ENCODE peak calls at places on chromosomes 12 and 14, in nine cellular contexts. T is hepatocyte, S is PC-3, G is GM23248, C is neural progenitor cell, Y is SK-N-SH, O is GM23338, U is MM.1S, P is HCT116. J is an unnamed sample.

GRCh38 chr14:104359969-104360442 is 219.6 kb upstream of the C14orf180 start:
- DNase-seq in T (no peak), S (no peak), G (no peak), C (no peak), Y (peak; percentile 24), O (no peak), U (no peak), P (no peak), J (no peak)

GRCh38 chr12:46808955-46809697 is 16.7 kb downstream of the SLC38A4 start:
- DNase-seq in T (no peak), S (no peak), G (no peak), C (no peak), Y (no peak), O (peak; percentile 37), U (no peak), P (no peak), J (no peak)

GRCh38 chr14:100293497-100294212 is 12.6 kb downstream of the SLC25A29 start:
- DNase-seq in T (no peak), S (no peak), G (no peak), C (no peak), Y (peak; percentile 17), O (no peak), U (no peak), P (no peak), J (no peak)

GRCh38 chr12:93870020-93870795 is 193.0 kb downstream of the CRADD start:
- DNase-seq in T (no peak), S (no peak), G (no peak), C (no peak), Y (no peak), O (no peak), U (no peak), P (no peak), J (no peak)

GRCh38 chr12:25550186-25550585 is 2.9 kb downstream of the LMNTD1 start:
- DNase-seq in T (no peak), S (no peak), G (peak; percentile 73), C (no peak), Y (no peak), O (no peak), U (no peak), P (no peak), J (no peak)

GRCh38 chr12:127717293-127717692 is 549.7 kb upstream of the TMEM132C start:
- DNase-seq in T (no peak), S (no peak), G (peak; percentile 54), C (no peak), Y (no peak), O (no peak), U (no peak), P (no peak), J (no peak)

GRCh38 chr14:80535171-80535570 is 323.9 kb upstream of the DIO2 start:
- DNase-seq in T (peak; percentile 8), S (no peak), G (no peak), C (no peak), Y (no peak), O (no peak), U (no peak), P (no peak), J (no peak)

GRCh38 chr14:93263416-93263815 is 56.4 kb downstream of the UBR7 start:
- DNase-seq in T (no peak), S (peak; percentile 41), G (peak; percentile 50), C (no peak), Y (no peak), O (no peak), U (no peak), P (no peak), J (no peak)

GRCh38 chr14:100864206-100864605 is 38.3 kb downstream of the MEG3 start:
- DNase-seq in T (no peak), S (no peak), G (no peak), C (no peak), Y (no peak), O (no peak), U (no peak), P (no peak), J (no peak)

GRCh38 chr12:109065154-109065852 is 12.9 kb downstream of the USP30 start:
- DNase-seq in T (peak; percentile 43), S (no peak), G (no peak), C (no peak), Y (no peak), O (no peak), U (no peak), P (no peak), J (no peak)

GRCh38 chr12:46266869-46267617 is 1.8 kb downstream of the SLC38A1 start:
- DNase-seq in T (peak; percentile 67), S (peak; percentile 48), G (peak; percentile 77), C (peak; percentile 82), Y (peak; percentile 60), O (peak; percentile 75), U (peak; percentile 70), P (no peak), J (peak; percentile 67)

GRCh38 chr12:124466200-124467128 is 100.9 kb downstream of the NCOR2 start:
- DNase-seq in T (no peak), S (no peak), G (peak; percentile 45), C (no peak), Y (no peak), O (no peak), U (no peak), P (no peak), J (peak; percentile 89)

GRCh38 chr12:132150780-132151144 is 6.5 kb downstream of the NOC4L start:
- DNase-seq in T (no peak), S (no peak), G (no peak), C (no peak), Y (no peak), O (no peak), U (no peak), P (no peak), J (no peak)

GRCh38 chr12:58575281-58575680 is 345.0 kb downstream of the LRIG3 start:
- DNase-seq in T (no peak), S (peak; percentile 34), G (peak; percentile 90), C (no peak), Y (no peak), O (no peak), U (peak; percentile 33), P (no peak), J (no peak)
- TF ChIP-seq EZH2phosphoT487 in T (no peak), S (no peak), G (no peak), C (no peak), Y (no peak), O (no peak), U (no peak), P (no peak), J (no peak)

DNA sequence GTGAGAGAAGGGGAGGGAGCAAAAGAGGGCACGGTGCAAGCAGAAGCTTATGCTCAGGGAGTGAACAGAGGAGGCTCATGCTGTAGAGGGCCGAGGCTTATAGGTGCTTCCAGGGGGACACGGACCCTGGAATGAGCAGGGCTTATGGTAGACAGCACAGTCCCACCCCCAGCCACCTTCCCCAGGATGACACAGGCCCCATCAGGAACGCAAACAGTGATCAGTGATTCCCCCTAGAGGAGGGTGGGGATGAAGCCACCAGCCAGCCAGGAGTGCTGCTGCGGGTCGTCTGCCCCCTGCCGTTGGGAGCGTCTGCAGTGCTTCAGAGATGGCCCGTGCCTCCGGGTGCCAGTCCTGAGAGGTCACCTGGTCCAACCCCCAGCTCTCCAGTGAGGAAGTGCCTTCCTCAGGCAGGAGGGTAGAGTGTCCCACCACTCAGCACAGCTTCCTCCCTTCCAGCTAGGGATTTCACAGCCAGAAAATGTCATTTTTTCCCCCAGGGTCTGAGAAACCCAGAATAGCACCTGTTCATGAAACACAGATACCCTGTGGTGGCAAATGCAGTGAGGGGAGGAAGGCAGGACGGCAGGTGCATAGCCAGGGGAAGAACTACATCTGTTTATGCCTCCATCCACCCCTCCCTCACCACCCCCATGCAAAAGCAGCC is 60.7 kb downstream of the SLC6A12 start:
- DNase-seq in T (peak; percentile 89), S (peak; percentile 63), G (peak; percentile 73), C (peak; percentile 89), Y (peak; percentile 93), O (peak; percentile 90), U (peak; percentile 77), P (peak; percentile 56), J (peak; percentile 87)
- H3K4me2 ChIP-seq in T (no peak overlapping the region), S (no peak overlapping the region), G (no peak overlapping the region), C (peak overlapping the region; percentile 21), Y (no peak overlapping the region), O (peak overlapping the region; percentile 45), U (no peak overlapping the region), P (no peak overlapping the region), J (no peak overlapping the region)

GRCh38 chr12:6950944-6951540 is at the start of gene PTPN6:
- DNase-seq in T (no peak), S (no peak), G (no peak), C (no peak), Y (peak; percentile 11), O (no peak), U (no peak), P (no peak), J (peak; percentile 83)

GRCh38 chr12:6947615-6948014 is 3.5 kb upstream of the PTPN6 start:
- DNase-seq in T (no peak), S (no peak), G (no peak), C (no peak), Y (no peak), O (no peak), U (no peak), P (no peak), J (peak; percentile 30)

GRCh38 chr12:6950401-6950801 is 755 bp upstream of the PTPN6 start:
- DNase-seq in T (no peak), S (no peak), G (no peak), C (no peak), Y (peak; percentile 62), O (no peak), U (no peak), P (no peak), J (peak; percentile 67)

GRCh38 chr12:6946920-6947374 is 3.1 kb downstream of the C12orf57 start:
- DNase-seq in T (no peak), S (no peak), G (no peak), C (no peak), Y (no peak), O (no peak), U (no peak), P (no peak), J (no peak)

DNA sequence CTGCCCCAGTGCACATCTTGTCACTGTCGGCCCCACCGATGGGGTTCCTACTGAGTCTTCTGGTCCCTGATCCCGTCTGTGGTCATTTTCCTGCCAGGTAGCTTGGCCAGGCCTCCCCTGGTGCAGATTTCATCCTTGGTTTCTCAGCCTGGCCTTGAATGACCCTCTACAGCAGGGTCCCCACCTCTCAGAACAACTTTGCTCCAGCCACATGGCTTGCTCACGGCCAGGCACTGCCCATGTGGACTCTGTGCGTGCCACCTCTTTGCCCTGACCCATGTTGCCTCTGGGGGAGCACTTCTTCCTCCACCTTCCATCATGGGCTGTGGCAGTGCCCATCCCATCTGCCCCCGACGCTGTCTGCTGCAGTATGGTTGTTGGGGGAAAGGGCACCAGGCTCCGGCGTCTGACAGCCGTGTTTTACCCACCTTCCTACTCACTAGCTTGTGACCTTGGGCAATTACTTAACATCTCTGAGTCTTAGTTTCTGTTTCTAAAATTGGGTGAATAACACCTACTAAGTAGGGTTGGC is 2.0 kb upstream of the PTPN6 start:
- DNase-seq in T (no peak), S (no peak), G (no peak), C (no peak), Y (peak; percentile 55), O (no peak), U (peak; percentile 82), P (no peak), J (no peak)
- H2AFZ ChIP-seq in T (no peak overlapping the region), S (no peak overlapping the region), G (no peak overlapping the region), C (no peak overlapping the region), Y (no peak overlapping the region), O (no peak overlapping the region), U (peak overlapping the region; percentile 63), P (no peak overlapping the region), J (peak overlapping the region; percentile 14)

DNA sequence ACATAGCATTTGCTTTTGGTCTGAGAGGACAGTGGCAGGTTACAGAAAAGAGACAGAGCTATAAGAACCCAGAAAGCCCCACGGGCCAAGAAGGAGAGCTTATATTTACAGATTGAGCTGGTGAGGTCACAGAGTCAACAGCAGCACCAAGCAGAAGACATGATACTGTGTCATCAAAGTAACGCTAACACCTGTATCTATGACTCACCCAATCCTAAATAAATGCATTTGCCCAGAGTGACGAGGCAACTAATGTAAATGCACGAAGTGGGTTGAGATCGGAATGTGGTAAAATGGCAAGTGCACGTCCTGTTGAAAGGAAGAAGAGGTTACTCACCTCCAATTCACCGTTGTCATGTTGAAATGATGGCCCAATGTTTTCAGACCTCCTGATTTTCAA is 6.7 kb upstream of the CD163L1 start:
- DNase-seq in T (no peak), S (peak; percentile 62), G (no peak), C (no peak), Y (no peak), O (peak; percentile 11), U (no peak), P (no peak), J (no peak)
- TF ChIP-seq EZH2phosphoT487 in T (no peak), S (no peak), G (no peak), C (no peak), Y (no peak), O (no peak), U (no peak), P (no peak), J (no peak)

J was measured in OCI-LY7.